ENCODE peak calls at places on chromosomes 11 and 22, in seven cellular contexts. F is mammary epithelial cell, Z is fibroblast of lung, T is GM23248, I is endodermal cell, V is kidney, B is DND-41. Q is an unnamed sample.

GRCh38 chr11:113162590-113162961 is 151.8 kb upstream of the TTC12 start:
- DNase-seq in F (no peak), Z (peak; percentile 23), V (no peak), T (no peak), I (no peak), B (no peak), Q (no peak)

GRCh38 chr11:112637046-112637445 is 324.2 kb upstream of the NCAM1 start:
- DNase-seq in B (no peak), F (no peak), I (no peak), V (no peak), T (no peak), Z (no peak), Q (no peak)

GRCh38 chr22:42928969-42929837 is 72.1 kb upstream of the ARFGAP3 start:
- DNase-seq in T (peak; percentile 75), Z (no peak), F (no peak), B (no peak), I (peak; percentile 24), V (no peak), Q (peak; percentile 61)

GRCh38 chr11:9760180-9760550 is 96.3 kb downstream of the SWAP70 start:
- DNase-seq in B (no peak), I (no peak), V (peak; percentile 96), Z (peak; percentile 96), F (peak; percentile 23), T (peak; percentile 97), Q (no peak)

GRCh38 chr11:21582791-21583190 is 610.1 kb upstream of the ANO5 start:
- DNase-seq in V (no peak), T (no peak), I (no peak), Z (no peak), B (peak; percentile 50), F (no peak), Q (no peak)

GRCh38 chr11:68832476-68833176 is 9.1 kb downstream of the CPT1A start:
- DNase-seq in V (no peak), T (peak; percentile 64), Z (no peak), B (no peak), I (peak; percentile 68), F (peak; percentile 18), Q (no peak)

GRCh38 chr22:42688241-42688913 is 32.3 kb downstream of the A4GALT start:
- DNase-seq in B (no peak), V (peak; percentile 97), I (peak; percentile 82), Z (peak; percentile 95), T (peak; percentile 96), F (peak; percentile 83), Q (no peak)

GRCh38 chr22:28935713-28936112 is 52.3 kb downstream of the ZNRF3 start:
- DNase-seq in V (no peak), F (no peak), B (no peak), I (no peak), Z (no peak), T (no peak), Q (no peak)

GRCh38 chr11:62416596-62416995 is 2.2 kb upstream of the SCGB1A1 start:
- DNase-seq in V (no peak), F (no peak), I (peak; percentile 31), B (no peak), Z (no peak), T (no peak), Q (no peak)

GRCh38 chr11:131473510-131473909 is 103.1 kb downstream of the NTM start:
- DNase-seq in Z (no peak), B (no peak), I (no peak), V (no peak), F (no peak), T (no peak), Q (no peak)

GRCh38 chr22:39290724-39291161 is 28.7 kb downstream of the RPL3 start:
- DNase-seq in T (peak; percentile 20), F (peak; percentile 94), I (peak; percentile 84), B (no peak), Z (peak; percentile 64), V (peak; percentile 94), Q (no peak)

GRCh38 chr11:8209208-8209807 is 40.5 kb upstream of the RIC3 start:
- DNase-seq in Z (no peak), B (peak; percentile 21), I (peak; percentile 92), V (no peak), F (no peak), T (no peak), Q (no peak)

GRCh38 chr22:25404923-25405853 is 159.3 kb upstream of the GRK3 start:
- DNase-seq in I (peak; percentile 71), Z (peak; percentile 72), T (peak; percentile 94), V (peak; percentile 94), B (peak; percentile 71), F (peak; percentile 58), Q (no peak)

GRCh38 chr22:17098379-17098819 is 13.6 kb downstream of the IL17RA start:
- DNase-seq in T (no peak), V (no peak), F (no peak), I (no peak), B (peak; percentile 86), Z (no peak), Q (no peak)

GRCh38 chr11:130774703-130775102 is 141.6 kb downstream of the SNX19 start:
- DNase-seq in Z (no peak), B (no peak), I (no peak), V (no peak), T (peak; percentile 18), F (no peak), Q (no peak)

GRCh38 chr22:46934172-46934745 is 171.8 kb downstream of the TBC1D22A start:
- DNase-seq in T (no peak), I (no peak), B (no peak), F (no peak), Z (no peak), V (no peak), Q (no peak)

GRCh38 chr11:115324569-115325432 is 179.4 kb downstream of the CADM1 start:
- DNase-seq in F (peak; percentile 50), T (peak; percentile 63), Z (peak; percentile 76), B (peak; percentile 27), I (peak; percentile 56), V (no peak), Q (peak; percentile 13)

GRCh38 chr11:45993438-45994064 is 71.1 kb downstream of the LARGE2 start:
- DNase-seq in I (peak; percentile 54), Z (peak; percentile 61), T (peak; percentile 53), F (no peak), V (no peak), B (no peak), Q (no peak)

GRCh38 chr11:88434333-88434976 is 96.9 kb upstream of the CTSC start:
- DNase-seq in V (no peak), F (peak; percentile 44), B (peak; percentile 26), Z (no peak), T (no peak), I (no peak), Q (no peak)

GRCh38 chr22:39375646-39376045 is 23.9 kb upstream of the TAB1 start:
- DNase-seq in Z (no peak), V (no peak), I (no peak), T (no peak), B (no peak), F (no peak), Q (no peak)

GRCh38 chr11:87299041-87299481 is 261.3 kb downstream of the TMEM135 start:
- DNase-seq in V (no peak), I (peak; percentile 56), Z (no peak), B (no peak), T (no peak), F (peak; percentile 8), Q (no peak)

GRCh38 chr11:101442171-101442570 is 141.6 kb downstream of the TRPC6 start:
- DNase-seq in B (no peak), F (peak; percentile 14), I (no peak), T (peak; percentile 90), Z (peak; percentile 85), V (no peak), Q (no peak)

GRCh38 chr22:50724616-50725015 is 13.4 kb upstream of the ACR start:
- DNase-seq in I (no peak), B (no peak), Z (no peak), T (no peak), V (peak; percentile 58), F (no peak), Q (no peak)
- H3K9ac ChIP-seq in I (no peak overlapping the region), B (no peak overlapping the region), Z (no peak overlapping the region), T (no peak overlapping the region), V (no peak overlapping the region), F (no peak overlapping the region), Q (no peak overlapping the region)

GRCh38 chr11:122202161-122202950 is 86.3 kb upstream of the BLID start:
- DNase-seq in Z (peak; percentile 95), I (no peak), T (peak; percentile 90), F (peak; percentile 79), V (no peak), B (no peak), Q (no peak)
- H3K9ac ChIP-seq in Z (no peak overlapping the region), I (no peak overlapping the region), T (peak overlapping the region; percentile 87), F (peak overlapping the region; percentile 80), V (peak overlapping the region; percentile 55), B (no peak overlapping the region), Q (no peak overlapping the region)

GRCh38 chr22:30251661-30252226 is 5.2 kb upstream of the LIF start:
- DNase-seq in F (peak; percentile 59), B (no peak), V (no peak), T (peak; percentile 62), I (no peak), Z (peak; percentile 75), Q (no peak)

GRCh38 chr22:30253205-30253852 is 6.8 kb upstream of the LIF start:
- DNase-seq in F (no peak), B (peak; percentile 44), V (peak; percentile 95), I (no peak), Z (peak; percentile 77), T (peak; percentile 37), Q (no peak)

GRCh38 chr22:30250713-30251267 is 4.2 kb upstream of the LIF start:
- DNase-seq in F (peak; percentile 90), V (peak; percentile 88), Z (peak; percentile 86), I (no peak), T (peak; percentile 89), B (no peak), Q (no peak)

GRCh38 chr22:30254307-30254706 is 7.7 kb upstream of the LIF start:
- DNase-seq in B (no peak), T (no peak), I (no peak), Z (no peak), F (no peak), V (no peak), Q (no peak)

GRCh38 chr22:30252411-30253204 is 6.0 kb upstream of the LIF start:
- DNase-seq in I (peak; percentile 66), Z (no peak), B (no peak), V (no peak), F (peak; percentile 21), T (no peak), Q (no peak)
- H3K9ac ChIP-seq in I (no peak overlapping the region), Z (peak overlapping the region; percentile 55), B (no peak overlapping the region), V (no peak overlapping the region), F (no peak overlapping the region), T (no peak overlapping the region), Q (no peak overlapping the region)

GRCh38 chr11:504053-504993 is 2.7 kb downstream of the RNH1 start:
- DNase-seq in V (peak; percentile 86), I (peak; percentile 43), T (peak; percentile 80), F (no peak), B (no peak), Z (peak; percentile 52), Q (no peak)

GRCh38 chr11:502288-503178 is 4.5 kb downstream of the RNH1 start:
- DNase-seq in B (no peak), F (no peak), T (no peak), I (peak; percentile 37), V (no peak), Z (no peak), Q (no peak)

GRCh38 chr11:501683-502287 is 5.3 kb downstream of the RNH1 start:
- DNase-seq in T (no peak), I (no peak), F (no peak), Z (no peak), B (no peak), V (no peak), Q (no peak)

GRCh38 chr11:504994-505344 is 2.1 kb downstream of the RNH1 start:
- DNase-seq in Z (no peak), T (no peak), F (no peak), V (no peak), I (no peak), B (no peak), Q (no peak)

GRCh38 chr11:503179-503981 is 3.7 kb downstream of the RNH1 start:
- DNase-seq in T (peak; percentile 90), Z (peak; percentile 18), F (no peak), V (no peak), I (peak; percentile 32), B (no peak), Q (peak; percentile 38)
- H3K9ac ChIP-seq in T (peak overlapping the region; percentile 100), Z (peak overlapping the region; percentile 77), F (no peak overlapping the region), V (no peak overlapping the region), I (no peak overlapping the region), B (no peak overlapping the region), Q (peak overlapping the region; percentile 76)